ENCODE peak calls at places on chromosomes 4 and X, in five cellular contexts. One of them, this sample, is unnamed.

GRCh38 chrX:132837126-132837525 is 121.3 kb downstream of the HS6ST2 start:
- DNase-seq in CD4-positive, CD25-positive, alpha-beta regulatory T cell: no peak
- DNase-seq in caudate nucleus: no peak
- DNase-seq in CD8-positive, alpha-beta memory T cell: no peak
- DNase-seq in substantia nigra: no peak
- DNase-seq in this sample: no peak

GRCh38 chr4:173014836-173015235 is 153.8 kb upstream of the GALNT7 start:
- DNase-seq in CD8-positive, alpha-beta memory T cell: no peak
- DNase-seq in caudate nucleus: no peak
- DNase-seq in CD4-positive, CD25-positive, alpha-beta regulatory T cell: no peak
- DNase-seq in substantia nigra: no peak
- DNase-seq in this sample: no peak

GRCh38 chrX:15177316-15177715 is 92.6 kb downstream of the ASB9 start:
- DNase-seq in caudate nucleus: no peak
- DNase-seq in substantia nigra: no peak
- DNase-seq in CD8-positive, alpha-beta memory T cell: no peak
- DNase-seq in CD4-positive, CD25-positive, alpha-beta regulatory T cell: no peak
- DNase-seq in this sample: no peak

GRCh38 chr4:37858877-37859276 is 32.0 kb upstream of the TBC1D1 start:
- DNase-seq in caudate nucleus: no peak
- DNase-seq in substantia nigra: no peak
- DNase-seq in CD8-positive, alpha-beta memory T cell: no peak
- DNase-seq in CD4-positive, CD25-positive, alpha-beta regulatory T cell: no peak
- DNase-seq in this sample: no peak

GRCh38 chr4:126264839-126265238 is 950.1 kb downstream of the FAT4 start:
- DNase-seq in caudate nucleus: no peak
- DNase-seq in CD8-positive, alpha-beta memory T cell: no peak
- DNase-seq in CD4-positive, CD25-positive, alpha-beta regulatory T cell: no peak
- DNase-seq in substantia nigra: no peak
- DNase-seq in this sample: no peak

GRCh38 chr4:121642876-121643585 is 53.7 kb downstream of the ANXA5 start:
- DNase-seq in caudate nucleus: no peak
- DNase-seq in substantia nigra: no peak
- DNase-seq in CD8-positive, alpha-beta memory T cell: no peak
- DNase-seq in CD4-positive, CD25-positive, alpha-beta regulatory T cell: no peak
- DNase-seq in this sample: no peak

GRCh38 chr4:86117781-86118302 is 242.0 kb downstream of the MAPK10 start:
- DNase-seq in substantia nigra: no peak
- DNase-seq in CD8-positive, alpha-beta memory T cell: no peak
- DNase-seq in CD4-positive, CD25-positive, alpha-beta regulatory T cell: no peak
- DNase-seq in caudate nucleus: no peak
- DNase-seq in this sample: no peak

GRCh38 chr4:186826866-186827541 is 103.3 kb upstream of the FAT1 start:
- DNase-seq in CD4-positive, CD25-positive, alpha-beta regulatory T cell: no peak
- DNase-seq in caudate nucleus: no peak
- DNase-seq in substantia nigra: no peak
- DNase-seq in CD8-positive, alpha-beta memory T cell: no peak
- DNase-seq in this sample: no peak

GRCh38 chrX:112819013-112819635 is 21.5 kb downstream of the AMOT start:
- DNase-seq in CD4-positive, CD25-positive, alpha-beta regulatory T cell: no peak
- DNase-seq in caudate nucleus: no peak
- DNase-seq in CD8-positive, alpha-beta memory T cell: no peak
- DNase-seq in substantia nigra: no peak
- DNase-seq in this sample: no peak

GRCh38 chr4:113707013-113707412 is 54.5 kb downstream of the CAMK2D start:
- DNase-seq in CD8-positive, alpha-beta memory T cell: no peak
- DNase-seq in substantia nigra: no peak
- DNase-seq in caudate nucleus: no peak
- DNase-seq in CD4-positive, CD25-positive, alpha-beta regulatory T cell: no peak
- DNase-seq in this sample: no peak

GRCh38 chr4:108360857-108361820 is 192.4 kb upstream of the LEF1 start:
- DNase-seq in substantia nigra: no peak
- DNase-seq in caudate nucleus: no peak
- DNase-seq in CD8-positive, alpha-beta memory T cell: no peak
- DNase-seq in CD4-positive, CD25-positive, alpha-beta regulatory T cell: no peak
- DNase-seq in this sample: no peak

GRCh38 chr4:77147400-77147782 is 9.6 kb upstream of the CCNG2 start:
- DNase-seq in caudate nucleus: no peak
- DNase-seq in substantia nigra: no peak
- DNase-seq in CD4-positive, CD25-positive, alpha-beta regulatory T cell: no peak
- DNase-seq in CD8-positive, alpha-beta memory T cell: no peak
- DNase-seq in this sample: no peak

GRCh38 chrX:104668550-104668949 is 102.6 kb downstream of the IL1RAPL2 start:
- DNase-seq in CD8-positive, alpha-beta memory T cell: no peak
- DNase-seq in substantia nigra: no peak
- DNase-seq in CD4-positive, CD25-positive, alpha-beta regulatory T cell: no peak
- DNase-seq in caudate nucleus: no peak
- DNase-seq in this sample: no peak

GRCh38 chr4:41156574-41156973 is 57.8 kb downstream of the APBB2 start:
- DNase-seq in CD8-positive, alpha-beta memory T cell: no peak
- DNase-seq in CD4-positive, CD25-positive, alpha-beta regulatory T cell: no peak
- DNase-seq in substantia nigra: no peak
- DNase-seq in caudate nucleus: no peak
- DNase-seq in this sample: no peak

GRCh38 chr4:107497054-107497453 is 223.0 kb downstream of the PAPSS1 start:
- DNase-seq in caudate nucleus: no peak
- DNase-seq in CD4-positive, CD25-positive, alpha-beta regulatory T cell: no peak
- DNase-seq in substantia nigra: no peak
- DNase-seq in CD8-positive, alpha-beta memory T cell: no peak
- DNase-seq in this sample: no peak

GRCh38 chr4:139958738-139959096 is 195.3 kb downstream of the MAML3 start:
- DNase-seq in caudate nucleus: no peak
- DNase-seq in substantia nigra: no peak
- DNase-seq in CD4-positive, CD25-positive, alpha-beta regulatory T cell: no peak
- DNase-seq in CD8-positive, alpha-beta memory T cell: no peak
- DNase-seq in this sample: no peak

GRCh38 chr4:8724436-8725070 is 132.0 kb downstream of the CPZ start:
- DNase-seq in CD4-positive, CD25-positive, alpha-beta regulatory T cell: no peak
- DNase-seq in caudate nucleus: no peak
- DNase-seq in substantia nigra: no peak
- DNase-seq in CD8-positive, alpha-beta memory T cell: no peak
- DNase-seq in this sample: no peak

GRCh38 chrX:13287816-13288215 is 32.0 kb downstream of the ATXN3L start:
- DNase-seq in CD8-positive, alpha-beta memory T cell: no peak
- DNase-seq in caudate nucleus: no peak
- DNase-seq in CD4-positive, CD25-positive, alpha-beta regulatory T cell: no peak
- DNase-seq in substantia nigra: no peak
- DNase-seq in this sample: no peak

GRCh38 chr4:1753692-1754311 is 32.5 kb downstream of the TACC3 start:
- DNase-seq in caudate nucleus: no peak
- DNase-seq in substantia nigra: no peak
- DNase-seq in CD4-positive, CD25-positive, alpha-beta regulatory T cell: no peak
- DNase-seq in CD8-positive, alpha-beta memory T cell: no peak
- DNase-seq in this sample: no peak

GRCh38 chr4:1754336-1754735 is 33.0 kb downstream of the TACC3 start:
- DNase-seq in caudate nucleus: no peak
- DNase-seq in CD4-positive, CD25-positive, alpha-beta regulatory T cell: no peak
- DNase-seq in substantia nigra: no peak
- DNase-seq in CD8-positive, alpha-beta memory T cell: no peak
- DNase-seq in this sample: no peak

GRCh38 chr4:1756893-1757779 is 35.8 kb downstream of the TACC3 start:
- DNase-seq in CD8-positive, alpha-beta memory T cell: no peak
- DNase-seq in CD4-positive, CD25-positive, alpha-beta regulatory T cell: no peak
- DNase-seq in caudate nucleus: no peak
- DNase-seq in substantia nigra: no peak
- DNase-seq in this sample: no peak

GRCh38 chr4:1756079-1756478 is 34.8 kb downstream of the TACC3 start:
- DNase-seq in CD8-positive, alpha-beta memory T cell: no peak
- DNase-seq in substantia nigra: no peak
- DNase-seq in CD4-positive, CD25-positive, alpha-beta regulatory T cell: no peak
- DNase-seq in caudate nucleus: no peak
- DNase-seq in this sample: no peak

GRCh38 chr4:1755297-1755696 is 34.0 kb downstream of the TACC3 start:
- DNase-seq in substantia nigra: no peak
- DNase-seq in caudate nucleus: no peak
- DNase-seq in CD4-positive, CD25-positive, alpha-beta regulatory T cell: no peak
- DNase-seq in CD8-positive, alpha-beta memory T cell: no peak
- DNase-seq in this sample: no peak
- H3K27ac ChIP-seq in substantia nigra: no peak
- H3K27ac ChIP-seq in caudate nucleus: no peak
- H3K27ac ChIP-seq in CD4-positive, CD25-positive, alpha-beta regulatory T cell: no peak
- H3K27ac ChIP-seq in CD8-positive, alpha-beta memory T cell: no peak
- H3K27ac ChIP-seq in this sample: no peak

DNA sequence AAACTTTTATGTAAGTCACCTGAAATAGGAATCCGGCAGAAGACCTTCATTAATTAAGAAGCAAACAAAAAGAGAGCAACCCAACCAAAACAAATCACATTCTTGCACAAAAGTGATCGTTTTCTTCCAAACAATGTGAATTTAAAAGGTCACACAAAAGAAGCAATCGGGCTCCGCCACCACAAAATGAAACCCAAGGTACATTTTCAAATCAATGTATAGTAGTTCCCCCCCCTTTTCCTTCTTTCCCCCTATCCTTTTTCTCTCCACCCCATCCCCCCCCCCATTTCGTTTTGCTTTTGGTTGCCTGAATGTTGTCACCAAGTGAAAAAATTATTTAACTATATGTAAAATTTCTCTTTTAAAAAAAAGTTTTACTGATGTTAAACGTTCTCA is 2.2 kb downstream of the MAB21L2 start:
- DNase-seq in substantia nigra: no peak
- DNase-seq in caudate nucleus: no peak
- DNase-seq in CD4-positive, CD25-positive, alpha-beta regulatory T cell: no peak
- DNase-seq in CD8-positive, alpha-beta memory T cell: no peak
- DNase-seq in this sample: no peak
- H3K27ac ChIP-seq in substantia nigra: no peak
- H3K27ac ChIP-seq in caudate nucleus: no peak
- H3K27ac ChIP-seq in CD4-positive, CD25-positive, alpha-beta regulatory T cell: no peak
- H3K27ac ChIP-seq in CD8-positive, alpha-beta memory T cell: no peak
- H3K27ac ChIP-seq in this sample: no peak

GRCh38 chrX:51803833-51804232 is 60.6 kb downstream of the GSPT2 start:
- DNase-seq in CD4-positive, CD25-positive, alpha-beta regulatory T cell: no peak
- DNase-seq in substantia nigra: no peak
- DNase-seq in CD8-positive, alpha-beta memory T cell: no peak
- DNase-seq in caudate nucleus: no peak
- DNase-seq in this sample: no peak

GRCh38 chrX:51798701-51799100 is 55.5 kb downstream of the GSPT2 start:
- DNase-seq in CD4-positive, CD25-positive, alpha-beta regulatory T cell: no peak
- DNase-seq in substantia nigra: no peak
- DNase-seq in caudate nucleus: no peak
- DNase-seq in CD8-positive, alpha-beta memory T cell: no peak
- DNase-seq in this sample: no peak

GRCh38 chrX:51804741-51805140 is 61.5 kb downstream of the GSPT2 start:
- DNase-seq in CD4-positive, CD25-positive, alpha-beta regulatory T cell: no peak
- DNase-seq in substantia nigra: no peak
- DNase-seq in CD8-positive, alpha-beta memory T cell: no peak
- DNase-seq in caudate nucleus: no peak
- DNase-seq in this sample: no peak

DNA sequence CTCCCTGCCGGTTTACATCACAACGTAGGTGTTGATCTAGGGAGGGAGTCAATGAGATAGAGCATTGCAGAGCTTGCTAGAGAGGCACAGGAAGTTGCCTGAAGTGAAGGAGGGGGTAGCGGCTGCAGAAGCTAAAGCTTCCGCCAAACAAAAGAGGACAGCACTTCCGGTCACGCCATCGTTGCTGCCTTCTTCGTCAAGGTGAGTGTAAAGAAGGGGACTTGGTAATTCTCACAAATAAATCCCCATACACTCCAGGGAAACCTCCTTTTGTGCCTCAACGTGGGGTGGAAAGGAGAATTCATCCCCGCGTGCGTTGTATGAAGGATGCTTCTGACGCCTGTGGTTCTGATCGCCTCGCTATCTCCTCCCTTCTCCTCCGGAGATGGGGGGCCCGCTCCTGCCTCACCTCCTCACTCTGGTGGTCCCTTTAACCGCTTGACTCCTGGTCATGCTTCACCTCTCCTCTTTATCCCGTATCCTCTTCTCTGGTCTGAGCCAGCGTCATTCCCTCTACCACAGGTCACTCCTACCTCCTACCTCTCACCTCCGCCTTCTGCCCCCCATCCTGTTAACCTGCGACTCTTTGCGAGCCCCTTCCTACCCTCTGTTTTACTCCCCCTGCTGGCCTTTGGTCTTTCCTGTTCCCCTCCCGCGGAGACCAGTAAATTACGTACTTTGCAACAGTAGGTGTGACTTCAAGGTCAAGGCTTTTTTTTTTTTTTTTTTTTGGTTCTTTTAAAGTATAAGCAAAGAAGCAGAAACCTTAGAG is 59.9 kb downstream of the GSPT2 start:
- DNase-seq in CD8-positive, alpha-beta memory T cell: peak
- DNase-seq in CD4-positive, CD25-positive, alpha-beta regulatory T cell: peak
- DNase-seq in substantia nigra: no peak
- DNase-seq in caudate nucleus: no peak
- DNase-seq in this sample: peak
- H3K27ac ChIP-seq in CD8-positive, alpha-beta memory T cell: peak
- H3K27ac ChIP-seq in CD4-positive, CD25-positive, alpha-beta regulatory T cell: peak
- H3K27ac ChIP-seq in substantia nigra: no peak
- H3K27ac ChIP-seq in caudate nucleus: peak
- H3K27ac ChIP-seq in this sample: peak

DNA sequence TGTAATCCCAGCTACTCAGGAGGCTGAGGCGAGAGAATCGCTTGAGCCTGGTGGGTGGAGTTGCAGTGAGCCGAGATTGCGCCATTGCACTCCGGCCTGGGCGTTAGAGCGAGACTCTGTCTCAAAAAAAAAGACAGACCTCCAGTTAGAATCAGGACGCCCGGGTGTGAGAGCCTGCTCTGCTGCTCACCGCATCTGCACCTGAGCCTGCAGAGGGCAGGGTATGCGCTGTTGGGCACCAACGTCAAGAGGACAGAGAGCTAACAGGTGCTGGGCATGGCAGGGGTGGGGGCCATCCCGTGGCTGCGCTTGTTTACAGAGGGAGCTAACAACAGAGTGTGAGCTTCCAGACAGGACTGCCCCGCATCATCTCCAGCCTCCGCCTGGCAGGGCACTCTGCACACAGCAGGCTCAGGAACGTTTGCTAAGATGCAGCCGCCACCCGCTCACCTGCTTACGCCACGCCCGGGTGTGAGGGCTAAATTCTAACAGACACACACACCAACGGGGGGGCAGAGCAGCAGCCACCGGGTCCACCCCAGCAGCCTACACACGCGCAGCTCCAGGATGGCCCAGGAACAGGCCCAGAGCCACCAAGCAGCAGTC is 50.0 kb upstream of the CPLX1 start:
- DNase-seq in substantia nigra: no peak
- DNase-seq in caudate nucleus: no peak
- DNase-seq in CD4-positive, CD25-positive, alpha-beta regulatory T cell: no peak
- DNase-seq in CD8-positive, alpha-beta memory T cell: no peak
- DNase-seq in this sample: no peak
- H3K27ac ChIP-seq in substantia nigra: no peak
- H3K27ac ChIP-seq in caudate nucleus: no peak
- H3K27ac ChIP-seq in CD4-positive, CD25-positive, alpha-beta regulatory T cell: no peak
- H3K27ac ChIP-seq in CD8-positive, alpha-beta memory T cell: no peak
- H3K27ac ChIP-seq in this sample: no peak